ENCODE peak calls at places on chromosomes 1 and 21, in eight cellular contexts. Q is HFF-Myc, C is B cell, H is progenitor cell of endocrine pancreas, K is DND-41, V is RWPE1, A is IMR-90, S is WTC11. N is an unnamed sample.

GRCh38 chr1:53639251-53639721 is 99.7 kb downstream of the GLIS1 start:
- DNase-seq in Q (no peak), C (peak), H (no peak), K (no peak), V (peak), A (peak), S (peak), N (peak)

GRCh38 chr1:198929961-198930599 is 291.2 kb downstream of the PTPRC start:
- DNase-seq in Q (no peak), C (no peak), H (no peak), K (peak), V (no peak), A (peak), S (no peak), N (no peak)

GRCh38 chr1:234656981-234657651 is 47.1 kb upstream of the IRF2BP2 start:
- DNase-seq in Q (peak), C (no peak), H (no peak), K (no peak), V (peak), A (peak), S (no peak), N (peak)

GRCh38 chr1:244302889-244303609 is 148.7 kb downstream of the ADSS2 start:
- DNase-seq in Q (no peak), C (no peak), H (no peak), K (no peak), V (peak), A (peak), S (no peak), N (peak)

GRCh38 chr1:86769065-86769464 is 64.7 kb downstream of the SH3GLB1 start:
- DNase-seq in Q (no peak), C (no peak), H (no peak), K (no peak), V (no peak), A (no peak), S (no peak), N (no peak)

GRCh38 chr1:224080082-224080774 is 33.7 kb upstream of the FBXO28 start:
- DNase-seq in Q (no peak), C (no peak), H (no peak), K (no peak), V (no peak), A (peak), S (no peak), N (peak)

GRCh38 chr1:98088361-98088760 is 167.5 kb upstream of the DPYD start:
- DNase-seq in Q (no peak), C (no peak), H (no peak), K (no peak), V (no peak), A (no peak), S (no peak), N (no peak)

GRCh38 chr1:6770727-6771567 is 14.3 kb upstream of the CAMTA1 start:
- DNase-seq in Q (no peak), C (no peak), H (no peak), K (no peak), V (peak), A (peak), S (peak), N (no peak)

GRCh38 chr1:117467336-117467735 is 100.1 kb downstream of the MAN1A2 start:
- DNase-seq in Q (no peak), C (no peak), H (no peak), K (no peak), V (no peak), A (peak), S (no peak), N (no peak)

GRCh38 chr21:15682182-15682895 is 47.4 kb upstream of the USP25 start:
- DNase-seq in Q (peak), C (no peak), H (no peak), K (peak), V (peak), A (peak), S (no peak), N (no peak)

GRCh38 chr1:119674110-119674509 is 26.0 kb upstream of the ZNF697 start:
- DNase-seq in Q (no peak), C (no peak), H (no peak), K (no peak), V (peak), A (peak), S (no peak), N (no peak)

GRCh38 chr1:186858923-186859322 is 30.2 kb downstream of the PLA2G4A start:
- DNase-seq in Q (no peak), C (no peak), H (no peak), K (no peak), V (peak), A (no peak), S (no peak), N (no peak)

GRCh38 chr1:116824631-116825399 is 70.6 kb downstream of the CD2 start:
- DNase-seq in Q (no peak), C (no peak), H (no peak), K (no peak), V (no peak), A (no peak), S (no peak), N (no peak)

GRCh38 chr1:110155878-110156522 is 5.7 kb downstream of the SLC6A17 start:
- DNase-seq in Q (peak), C (peak), H (peak), K (peak), V (peak), A (peak), S (peak), N (peak)

GRCh38 chr1:182520746-182521145 is 68.3 kb downstream of the RNASEL start:
- DNase-seq in Q (no peak), C (no peak), H (no peak), K (no peak), V (no peak), A (peak), S (no peak), N (no peak)

GRCh38 chr1:23369335-23370013 is at the start of gene ZNF436:
- DNase-seq in Q (no peak), C (no peak), H (no peak), K (peak), V (no peak), A (peak), S (no peak), N (peak)

GRCh38 chr1:117116090-117116783 is 5.3 kb downstream of the TRIM45 start:
- DNase-seq in Q (no peak), C (no peak), H (no peak), K (no peak), V (no peak), A (no peak), S (no peak), N (no peak)

GRCh38 chr21:33042812-33043211 is 17.1 kb downstream of the OLIG2 start:
- DNase-seq in Q (peak), C (no peak), H (no peak), K (no peak), V (peak), A (peak), S (no peak), N (peak)

GRCh38 chr1:209603877-209604276 is 20.4 kb downstream of the CAMK1G start:
- DNase-seq in Q (no peak), C (no peak), H (no peak), K (no peak), V (no peak), A (no peak), S (no peak), N (no peak)
- TF ChIP-seq CTCF in Q (no peak), C (no peak), H (no peak), K (no peak), V (no peak), A (no peak), S (no peak), N (no peak)

GRCh38 chr21:20045197-20045596 is 953.0 kb upstream of the NCAM2 start:
- DNase-seq in Q (no peak), C (no peak), H (no peak), K (no peak), V (no peak), A (no peak), S (no peak), N (no peak)

GRCh38 chr21:20040768-20041167 is 957.4 kb upstream of the NCAM2 start:
- DNase-seq in Q (no peak), C (no peak), H (no peak), K (no peak), V (no peak), A (no peak), S (no peak), N (no peak)
- TF ChIP-seq CTCF in Q (no peak), C (no peak), H (peak), K (no peak), V (no peak), A (no peak), S (no peak), N (no peak)

GRCh38 chr21:23130308-23130707 is 2132.1 kb downstream of the NCAM2 start:
- DNase-seq in Q (no peak), C (no peak), H (no peak), K (no peak), V (no peak), A (no peak), S (no peak), N (no peak)
- TF ChIP-seq CTCF in Q (no peak), C (no peak), H (no peak), K (no peak), V (no peak), A (no peak), S (no peak), N (no peak)

GRCh38 chr21:34544032-34544496 is 32.1 kb upstream of the KCNE1 start:
- DNase-seq in Q (peak), C (no peak), H (peak), K (peak), V (peak), A (peak), S (peak), N (peak)
- TF ChIP-seq CTCF in Q (peak), C (peak), H (peak), K (peak), V (peak), A (peak), S (peak), N (peak)

GRCh38 chr1:228455715-228456114 is 31.5 kb upstream of the RNF187 start:
- DNase-seq in Q (no peak), C (no peak), H (no peak), K (no peak), V (no peak), A (peak), S (no peak), N (no peak)

GRCh38 chr1:228459091-228459993 is 27.8 kb upstream of the RNF187 start:
- DNase-seq in Q (peak), C (no peak), H (peak), K (no peak), V (peak), A (peak), S (peak), N (peak)

GRCh38 chr1:228457017-228457395 is 30.2 kb upstream of the RNF187 start:
- DNase-seq in Q (no peak), C (no peak), H (no peak), K (no peak), V (no peak), A (no peak), S (no peak), N (no peak)

GRCh38 chr1:228456252-228457016 is 30.7 kb upstream of the RNF187 start:
- DNase-seq in Q (no peak), C (no peak), H (no peak), K (no peak), V (no peak), A (no peak), S (no peak), N (no peak)

GRCh38 chr1:228457396-228458176 is 29.6 kb upstream of the RNF187 start:
- DNase-seq in Q (peak), C (peak), H (peak), K (no peak), V (peak), A (peak), S (peak), N (peak)
- TF ChIP-seq CTCF in Q (peak), C (no peak), H (peak), K (no peak), V (peak), A (peak), S (peak), N (peak)

GRCh38 chr1:153540394-153541361 is at the start of gene S100A5:
- DNase-seq in Q (no peak), C (peak), H (no peak), K (peak), V (no peak), A (peak), S (no peak), N (no peak)

GRCh38 chr1:153536618-153537375 is 1.0 kb upstream of the S100A6 start:
- DNase-seq in Q (no peak), C (no peak), H (no peak), K (no peak), V (no peak), A (no peak), S (no peak), N (peak)

GRCh38 chr1:153537376-153537730 is 1.6 kb upstream of the S100A6 start:
- DNase-seq in Q (no peak), C (no peak), H (no peak), K (no peak), V (no peak), A (no peak), S (no peak), N (no peak)

GRCh38 chr1:153539395-153540093 is 1.2 kb downstream of the S100A5 start:
- DNase-seq in Q (no peak), C (no peak), H (no peak), K (no peak), V (no peak), A (no peak), S (no peak), N (no peak)

GRCh38 chr1:153538315-153538821 is 2.4 kb downstream of the S100A5 start:
- DNase-seq in Q (no peak), C (no peak), H (no peak), K (no peak), V (no peak), A (peak), S (peak), N (peak)
- TF ChIP-seq CTCF in Q (no peak), C (no peak), H (no peak), K (no peak), V (no peak), A (no peak), S (no peak), N (no peak)

GRCh38 chr1:167776151-167776550 is 54.4 kb downstream of the MPZL1 start:
- DNase-seq in Q (no peak), C (no peak), H (no peak), K (no peak), V (no peak), A (peak), S (no peak), N (no peak)

GRCh38 chr1:167777253-167777618 is 55.5 kb downstream of the MPZL1 start:
- DNase-seq in Q (no peak), C (no peak), H (no peak), K (no peak), V (no peak), A (no peak), S (no peak), N (no peak)

GRCh38 chr1:167775178-167775577 is 53.4 kb downstream of the MPZL1 start:
- DNase-seq in Q (no peak), C (no peak), H (no peak), K (no peak), V (no peak), A (peak), S (no peak), N (no peak)

GRCh38 chr1:167774710-167775109 is 52.9 kb downstream of the MPZL1 start:
- DNase-seq in Q (no peak), C (no peak), H (no peak), K (no peak), V (no peak), A (peak), S (no peak), N (no peak)

GRCh38 chr1:167776616-167777252 is 55.0 kb downstream of the MPZL1 start:
- DNase-seq in Q (no peak), C (no peak), H (no peak), K (no peak), V (no peak), A (no peak), S (no peak), N (no peak)
- TF ChIP-seq CTCF in Q (no peak), C (no peak), H (no peak), K (no peak), V (no peak), A (no peak), S (no peak), N (no peak)

GRCh38 chr1:216566809-216567208 is 143.6 kb upstream of the USH2A start:
- DNase-seq in Q (peak), C (no peak), H (no peak), K (no peak), V (no peak), A (peak), S (no peak), N (peak)
- TF ChIP-seq CTCF in Q (peak), C (no peak), H (peak), K (no peak), V (no peak), A (peak), S (no peak), N (no peak)